ENCODE peak calls at places on chromosomes 6 and 20, in four cellular contexts. T, F, E and G are unnamed samples.

GRCh38 chr6:57313711-57314471 is 3.5 kb upstream of the PRIM2 start:
- DNase-seq in T (no peak), F (peak; percentile 51), E (peak; percentile 99), G (no peak)

GRCh38 chr6:95109212-95109611 is 468.1 kb upstream of the MANEA start:
- DNase-seq in T (no peak), F (no peak), E (no peak), G (no peak)

GRCh38 chr6:138007014-138007472 is 100.2 kb downstream of the PERP start:
- DNase-seq in T (no peak), F (peak; percentile 41), E (peak; percentile 48), G (peak; percentile 10)

GRCh38 chr6:49653942-49654341 is 17.3 kb upstream of the RHAG start:
- DNase-seq in T (no peak), F (no peak), E (no peak), G (no peak)

GRCh38 chr6:35224720-35225119 is 11.0 kb downstream of the SCUBE3 start:
- DNase-seq in T (no peak), F (no peak), E (no peak), G (no peak)

GRCh38 chr20:50283370-50283769 is 92.7 kb downstream of the CEBPB start:
- DNase-seq in T (no peak), F (no peak), E (no peak), G (no peak)

GRCh38 chr6:21381336-21381963 is 212.1 kb upstream of the SOX4 start:
- DNase-seq in T (no peak), F (no peak), E (no peak), G (no peak)

GRCh38 chr20:35305682-35306556 is 13.7 kb upstream of the FAM83C start:
- DNase-seq in T (no peak), F (no peak), E (peak; percentile 100), G (no peak)

GRCh38 chr6:75876152-75876551 is 127.1 kb downstream of the MYO6 start:
- DNase-seq in T (no peak), F (no peak), E (no peak), G (no peak)

GRCh38 chr6:32954983-32955802 is 2.3 kb upstream of the HLA-DMA start:
- DNase-seq in T (no peak), F (peak; percentile 72), E (no peak), G (no peak)

GRCh38 chr6:39074486-39074885 is 25.9 kb downstream of the GLP1R start:
- DNase-seq in T (peak; percentile 54), F (no peak), E (no peak), G (no peak)

GRCh38 chr20:31861346-31862156 is 8.8 kb downstream of the DUSP15 start:
- DNase-seq in T (peak; percentile 78), F (peak; percentile 65), E (peak; percentile 47), G (peak; percentile 25)

GRCh38 chr20:58877374-58878360 is 25.2 kb downstream of the GNAS start:
- DNase-seq in T (no peak), F (no peak), E (no peak), G (no peak)

GRCh38 chr20:12171927-12172581 is 254.4 kb downstream of the BTBD3 start:
- DNase-seq in T (no peak), F (no peak), E (peak; percentile 93), G (no peak)

GRCh38 chr20:61940491-61940890 is 125.2 kb downstream of the TAF4 start:
- DNase-seq in T (no peak), F (no peak), E (no peak), G (no peak)

GRCh38 chr6:158686791-158687381 is 37.0 kb downstream of the SYTL3 start:
- DNase-seq in T (no peak), F (no peak), E (no peak), G (peak; percentile 55)

GRCh38 chr20:2285618-2286017 is 10.2 kb upstream of the TGM3 start:
- DNase-seq in T (no peak), F (no peak), E (no peak), G (no peak)

GRCh38 chr6:90295854-90296345 is 743 bp downstream of the BACH2 start:
- DNase-seq in T (peak; percentile 82), F (peak; percentile 65), E (peak; percentile 79), G (peak; percentile 59)

GRCh38 chr6:107800564-107801164 is 23.4 kb downstream of the SCML4 start:
- DNase-seq in T (no peak), F (no peak), E (no peak), G (no peak)

GRCh38 chr6:21885532-21886089 is 292.1 kb downstream of the SOX4 start:
- DNase-seq in T (no peak), F (peak; percentile 13), E (peak; percentile 97), G (no peak)

GRCh38 chr6:2109796-2110195 is 135.6 kb downstream of the GMDS start:
- DNase-seq in T (no peak), F (no peak), E (no peak), G (no peak)

GRCh38 chr6:168013250-168013915 is 15.9 kb downstream of the KIF25 start:
- DNase-seq in T (no peak), F (peak; percentile 0), E (no peak), G (no peak)

GRCh38 chr6:148332088-148332487 is 10.6 kb upstream of the SASH1 start:
- DNase-seq in T (no peak), F (no peak), E (no peak), G (no peak)

GRCh38 chr20:44465001-44465560 is 10.6 kb upstream of the TTPAL start:
- DNase-seq in T (no peak), F (peak; percentile 78), E (no peak), G (no peak)

GRCh38 chr6:28542440-28543293 is 17.0 kb downstream of the GPX5 start:
- DNase-seq in T (no peak), F (peak; percentile 61), E (peak; percentile 87), G (peak; percentile 44)

GRCh38 chr6:14263881-14264424 is 146.4 kb downstream of the CD83 start:
- DNase-seq in T (no peak), F (no peak), E (no peak), G (no peak)

GRCh38 chr6:14266266-14266665 is 148.7 kb downstream of the CD83 start:
- DNase-seq in T (no peak), F (no peak), E (no peak), G (no peak)

GRCh38 chr6:14269434-14269833 is 151.9 kb downstream of the CD83 start:
- DNase-seq in T (no peak), F (no peak), E (no peak), G (no peak)

GRCh38 chr6:14267885-14268660 is 150.5 kb downstream of the CD83 start:
- DNase-seq in T (no peak), F (no peak), E (no peak), G (no peak)

DNA sequence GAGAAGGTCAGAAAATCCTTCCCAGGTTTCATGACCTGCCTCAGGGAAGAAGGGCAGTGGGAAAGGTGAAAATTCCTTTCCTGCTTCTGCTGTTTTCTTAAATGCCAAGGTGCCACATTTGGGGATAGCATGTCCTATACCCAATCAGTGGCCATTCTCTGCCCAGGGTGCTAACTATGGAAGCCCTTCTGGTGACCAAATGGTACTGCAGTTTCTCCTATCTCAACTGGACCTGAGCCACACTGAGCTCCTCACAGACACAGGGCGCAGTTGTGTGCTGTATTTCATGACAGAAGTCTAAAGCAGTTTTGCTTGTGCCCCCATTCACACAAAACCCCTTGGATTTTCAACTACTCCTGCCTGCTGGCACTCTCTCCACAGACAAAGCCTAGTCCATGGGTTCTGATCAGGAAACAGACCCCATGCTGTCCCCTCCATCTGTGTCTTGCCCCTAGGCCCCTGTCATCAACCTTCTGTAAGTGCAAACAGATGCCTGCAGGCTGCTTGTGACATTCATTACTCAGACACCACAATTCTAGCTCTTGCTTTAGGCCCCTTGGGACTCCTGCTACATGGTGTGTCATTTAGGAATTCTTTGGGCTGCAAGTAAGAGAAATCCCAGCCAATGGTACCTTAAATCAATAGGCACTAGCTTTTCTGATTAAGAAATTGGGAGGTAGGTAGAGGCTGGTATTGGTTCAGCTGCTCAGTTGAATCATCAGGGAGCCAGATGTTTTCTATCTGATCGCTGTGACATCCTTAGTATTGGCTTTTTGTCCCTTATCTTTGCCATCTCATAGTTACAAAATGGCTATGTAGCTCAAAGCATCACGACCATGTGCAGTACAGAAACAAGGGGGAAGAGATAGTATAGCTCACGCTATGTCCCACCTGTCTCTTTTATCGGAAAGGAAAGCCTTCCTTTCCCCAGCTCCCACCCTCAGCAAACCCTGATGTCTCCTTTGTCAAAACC is 147.8 kb downstream of the CD83 start:
- DNase-seq in T (no peak), F (no peak), E (no peak), G (no peak)
- TF ChIP-seq CTCF in T (no peak), F (no peak), E (no peak), G (no peak)

DNA sequence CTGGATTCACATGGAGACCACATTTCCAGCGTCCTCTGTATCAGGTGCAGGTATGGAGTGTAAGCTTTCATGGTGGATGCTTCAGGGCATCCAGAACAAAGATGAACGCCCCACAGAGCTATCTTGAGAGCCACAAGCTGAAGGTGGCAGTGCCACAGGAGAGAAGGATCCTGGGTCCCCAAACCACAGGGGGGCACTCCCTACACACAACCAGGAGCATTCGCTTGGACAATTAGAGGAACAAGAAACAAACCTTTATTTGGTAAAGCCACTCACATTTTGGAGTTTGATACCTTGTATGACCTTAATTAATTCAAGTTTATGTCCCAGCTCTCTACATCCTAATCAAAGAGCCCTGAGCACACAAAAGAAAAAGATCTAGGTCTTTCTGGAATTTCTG is 406.3 kb downstream of the PREX1 start:
- DNase-seq in T (no peak), F (no peak), E (no peak), G (no peak)
- TF ChIP-seq CTCF in T (no peak), F (no peak), E (no peak), G (no peak)

GRCh38 chr6:143374014-143374413 is 76.5 kb downstream of the ADAT2 start:
- DNase-seq in T (no peak), F (no peak), E (no peak), G (no peak)
- TF ChIP-seq CTCF in T (no peak), F (no peak), E (no peak), G (no peak)

GRCh38 chr6:68559716-68560115 is 75.4 kb upstream of the ADGRB3 start:
- DNase-seq in T (no peak), F (no peak), E (peak; percentile 24), G (no peak)

GRCh38 chr6:68559052-68559451 is 76.0 kb upstream of the ADGRB3 start:
- DNase-seq in T (no peak), F (no peak), E (no peak), G (no peak)
- TF ChIP-seq CTCF in T (no peak), F (no peak), E (no peak), G (no peak)

DNA sequence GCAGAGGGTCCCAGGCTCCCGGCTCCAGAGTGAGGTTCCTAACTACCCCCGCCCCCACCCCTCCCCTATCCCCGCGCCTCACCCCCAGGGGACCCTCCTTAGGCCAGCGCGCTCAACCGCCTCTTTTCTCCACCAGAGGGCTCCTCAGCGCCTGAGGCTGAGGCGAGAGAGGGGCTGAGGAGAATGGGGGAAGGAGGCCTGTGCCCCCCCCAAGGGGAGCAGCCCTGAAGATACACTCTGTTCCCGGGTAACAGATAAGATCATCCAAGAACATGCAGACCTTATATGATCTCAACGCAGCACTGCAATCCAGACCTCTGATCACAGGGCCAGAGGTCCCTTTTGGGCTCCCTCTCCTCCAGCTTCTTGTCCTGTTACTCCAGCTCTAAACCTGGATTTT is 43.3 kb upstream of the MRPS10 start:
- DNase-seq in T (no peak), F (peak; percentile 42), E (no peak), G (no peak)
- TF ChIP-seq CTCF in T (peak; percentile 52), F (no peak), E (peak; percentile 33), G (peak; percentile 56)